ENCODE peak calls at places on chromosomes 13 and 19, in nine cellular contexts. F is bronchial epithelial cell; W is coronary artery; G is activated T-cell treated with anti-CD3 and anti-CD28 coated beads for 4 hours; D is kidney tubule cell; M is effector memory CD8-positive, alpha-beta T cell; K is T follicular helper cell; U is natural killer cell treated with Interleukin-12 subunit alpha and Interleukin-12 subunit beta and Interleukin-15 and Interleukin-18, amount 100 ng/mL, for 72 hours; X is lung. R is an unnamed sample.

GRCh38 chr19:15337202-15337601 is 4.9 kb upstream of the BRD4 start:
- DNase-seq in U (no peak), F (no peak), X (no peak), G (no peak), D (peak), K (no peak), M (no peak), W (no peak), R (no peak)

GRCh38 chr13:94416454-94417080 is 62.9 kb downstream of the DCT start:
- DNase-seq in F (peak), K (no peak), D (peak), U (no peak), X (no peak), M (no peak), G (no peak), W (no peak), R (no peak)

GRCh38 chr13:46992383-46992952 is 95.6 kb upstream of the HTR2A start:
- DNase-seq in D (peak), W (no peak), K (no peak), M (no peak), U (no peak), X (no peak), G (no peak), F (peak), R (peak)

GRCh38 chr13:91369432-91369831 is 21.9 kb downstream of the MIR17HG start:
- DNase-seq in K (no peak), W (no peak), G (no peak), U (no peak), F (no peak), D (peak), X (no peak), M (no peak), R (no peak)

GRCh38 chr19:19946226-19946625 is 45.5 kb downstream of the ZNF93 start:
- DNase-seq in G (no peak), D (no peak), W (no peak), U (no peak), X (no peak), M (no peak), F (no peak), K (no peak), R (no peak)

GRCh38 chr13:30116379-30116778 is 191.0 kb downstream of the KATNAL1 start:
- DNase-seq in W (no peak), K (no peak), D (no peak), X (no peak), U (no peak), M (no peak), F (no peak), G (no peak), R (no peak)

GRCh38 chr13:43815204-43815603 is 28.4 kb upstream of the ENOX1 start:
- DNase-seq in K (no peak), U (no peak), D (peak), W (no peak), G (no peak), M (no peak), X (no peak), F (peak), R (no peak)

GRCh38 chr13:41833201-41833600 is 127.7 kb downstream of the VWA8 start:
- DNase-seq in K (no peak), M (no peak), U (no peak), W (no peak), X (no peak), F (peak), G (no peak), D (no peak), R (no peak)

GRCh38 chr13:99018418-99019180 is 40.7 kb upstream of the DOCK9 start:
- DNase-seq in X (no peak), M (no peak), D (peak), W (no peak), U (no peak), G (no peak), K (no peak), F (peak), R (no peak)

GRCh38 chr13:25168800-25169199 is 3.3 kb downstream of the AMER2 start:
- DNase-seq in F (no peak), U (no peak), X (no peak), M (no peak), G (no peak), W (no peak), D (no peak), K (no peak), R (no peak)

GRCh38 chr13:30453727-30454126 is 12.0 kb downstream of the HMGB1 start:
- DNase-seq in X (no peak), G (no peak), F (peak), K (no peak), W (no peak), D (no peak), U (no peak), M (no peak), R (no peak)

GRCh38 chr19:39710333-39710890 is 6.1 kb downstream of the LGALS14 start:
- DNase-seq in F (no peak), U (no peak), D (no peak), M (no peak), K (no peak), G (no peak), X (no peak), W (no peak), R (no peak)

GRCh38 chr13:43089912-43090498 is 66.6 kb downstream of the DNAJC15 start:
- DNase-seq in G (no peak), X (no peak), D (no peak), W (no peak), K (no peak), F (peak), M (no peak), U (no peak), R (no peak)

GRCh38 chr13:92842145-92842544 is 384.5 kb upstream of the GPC6 start:
- DNase-seq in X (no peak), U (no peak), W (no peak), F (peak), G (no peak), K (no peak), M (no peak), D (peak), R (no peak)

GRCh38 chr19:21626924-21627697 is 121.7 kb downstream of the ZNF429 start:
- DNase-seq in G (no peak), M (no peak), D (no peak), U (no peak), W (no peak), X (no peak), F (no peak), K (no peak), R (no peak)

GRCh38 chr19:37975071-37975470 is 68.1 kb downstream of the SIPA1L3 start:
- DNase-seq in G (no peak), X (no peak), W (no peak), D (no peak), K (no peak), U (no peak), F (no peak), M (no peak), R (peak)

GRCh38 chr19:48989701-48990291 is 3.3 kb downstream of the GYS1 start:
- DNase-seq in G (no peak), M (no peak), U (no peak), X (no peak), F (no peak), D (no peak), W (no peak), K (no peak), R (no peak)

GRCh38 chr19:4373601-4374441 is 26.5 kb downstream of the SH3GL1 start:
- DNase-seq in W (peak), M (no peak), X (no peak), U (no peak), G (no peak), F (no peak), K (no peak), D (peak), R (no peak)

GRCh38 chr13:112443191-112444000 is 67.2 kb downstream of the SPACA7 start:
- DNase-seq in K (no peak), X (peak), G (no peak), M (no peak), W (peak), D (peak), U (no peak), F (no peak), R (no peak)

GRCh38 chr19:52351512-52351911 is 15.5 kb downstream of the ZNF610 start:
- DNase-seq in M (no peak), W (no peak), K (no peak), U (no peak), F (no peak), X (no peak), D (no peak), G (no peak), R (no peak)

GRCh38 chr19:17938092-17938845 is 5.5 kb downstream of the CCDC124 start:
- DNase-seq in U (peak), M (peak), D (peak), G (peak), W (no peak), X (peak), K (peak), F (peak), R (peak)

GRCh38 chr19:46872967-46873366 is 12.2 kb downstream of the ARHGAP35 start:
- DNase-seq in U (no peak), M (no peak), F (no peak), G (no peak), K (no peak), D (no peak), W (no peak), X (no peak), R (no peak)

GRCh38 chr13:23579072-23579885 is 9.1 kb downstream of the TNFRSF19 start:
- DNase-seq in D (peak), U (peak), K (peak), G (peak), F (peak), M (peak), X (peak), W (peak), R (peak)

GRCh38 chr13:44577236-44578063 is 1.3 kb upstream of the TSC22D1 start:
- DNase-seq in D (peak), M (peak), U (peak), K (peak), F (peak), X (peak), G (peak), W (peak), R (peak)

R was measured in GM20000.